ENCODE peak calls at places on chromosomes 3 and 15, in ten cellular contexts. P, G, C, R, I, D, Y, Z, T and S are unnamed samples.

GRCh38 chr3:133040696-133041523 is 2.7 kb downstream of the TMEM108 start:
- DNase-seq in P (peak), G (peak), C (no peak), R (peak), I (peak), D (peak), Y (peak), Z (peak), T (peak), S (peak)

GRCh38 chr3:45932112-45932511 is 11.2 kb upstream of the CXCR6 start:
- DNase-seq in P (no peak), G (peak), C (no peak), R (no peak), I (no peak), D (no peak), Y (no peak), Z (no peak), T (peak), S (no peak)

GRCh38 chr15:65189102-65189740 is 4.1 kb upstream of the CLPX start:
- DNase-seq in P (peak), G (no peak), C (no peak), R (peak), I (peak), D (peak), Y (peak), Z (peak), T (no peak), S (peak)

GRCh38 chr3:191431160-191431822 is 29.7 kb upstream of the PYDC2 start:
- DNase-seq in P (no peak), G (no peak), C (no peak), R (no peak), I (no peak), D (no peak), Y (no peak), Z (no peak), T (no peak), S (no peak)

GRCh38 chr3:84980011-84980410 is 21.2 kb downstream of the CADM2 start:
- DNase-seq in P (no peak), G (no peak), C (no peak), R (no peak), I (no peak), D (no peak), Y (no peak), Z (no peak), T (no peak), S (no peak)

GRCh38 chr3:32321095-32321835 is 70.4 kb upstream of the CMTM7 start:
- DNase-seq in P (no peak), G (no peak), C (no peak), R (no peak), I (no peak), D (no peak), Y (no peak), Z (no peak), T (no peak), S (peak)

GRCh38 chr15:59104602-59104911 is 389 bp upstream of the CCNB2 start:
- DNase-seq in P (no peak), G (peak), C (no peak), R (no peak), I (no peak), D (no peak), Y (no peak), Z (no peak), T (no peak), S (no peak)

GRCh38 chr3:190089711-190090110 is 31.0 kb downstream of the P3H2 start:
- DNase-seq in P (no peak), G (no peak), C (no peak), R (peak), I (no peak), D (no peak), Y (no peak), Z (peak), T (no peak), S (peak)

GRCh38 chr3:105865867-105866350 is 2.9 kb downstream of the CBLB start:
- DNase-seq in P (no peak), G (no peak), C (no peak), R (no peak), I (no peak), D (no peak), Y (peak), Z (no peak), T (no peak), S (no peak)

GRCh38 chr15:101615986-101616848 is 36.0 kb downstream of the TM2D3 start:
- DNase-seq in P (peak), G (no peak), C (no peak), R (peak), I (peak), D (peak), Y (peak), Z (peak), T (peak), S (peak)

GRCh38 chr15:48955967-48956366 is 7.8 kb downstream of the SHC4 start:
- DNase-seq in P (no peak), G (no peak), C (no peak), R (no peak), I (no peak), D (no peak), Y (no peak), Z (no peak), T (no peak), S (no peak)

GRCh38 chr3:133746722-133747086 is 511 bp downstream of the TF start:
- DNase-seq in P (no peak), G (no peak), C (no peak), R (no peak), I (no peak), D (no peak), Y (no peak), Z (no peak), T (no peak), S (no peak)

GRCh38 chr3:129278970-129279906 is 568 bp downstream of the HMCES start:
- DNase-seq in P (peak), G (peak), C (peak), R (peak), I (peak), D (no peak), Y (peak), Z (peak), T (peak), S (peak)

GRCh38 chr15:53693729-53694533 is 65.5 kb downstream of the WDR72 start:
- DNase-seq in P (no peak), G (peak), C (no peak), R (no peak), I (no peak), D (no peak), Y (no peak), Z (peak), T (peak), S (peak)

GRCh38 chr3:71052725-71053124 is 530.8 kb downstream of the FOXP1 start:
- DNase-seq in P (no peak), G (no peak), C (no peak), R (no peak), I (peak), D (no peak), Y (no peak), Z (no peak), T (no peak), S (no peak)

GRCh38 chr3:120673116-120673515 is 8.9 kb downstream of the HGD start:
- DNase-seq in P (no peak), G (no peak), C (no peak), R (no peak), I (no peak), D (no peak), Y (no peak), Z (no peak), T (no peak), S (no peak)

GRCh38 chr3:112757197-112757596 is 89.5 kb downstream of the CD200R1L start:
- DNase-seq in P (no peak), G (no peak), C (no peak), R (no peak), I (no peak), D (no peak), Y (no peak), Z (peak), T (no peak), S (no peak)

GRCh38 chr3:111087924-111088469 is 16.4 kb downstream of the NECTIN3 start:
- DNase-seq in P (no peak), G (no peak), C (no peak), R (no peak), I (no peak), D (no peak), Y (no peak), Z (no peak), T (no peak), S (no peak)

GRCh38 chr3:131549340-131549739 is 46.6 kb upstream of the MRPL3 start:
- DNase-seq in P (no peak), G (no peak), C (no peak), R (no peak), I (peak), D (no peak), Y (no peak), Z (no peak), T (no peak), S (peak)

GRCh38 chr3:194137314-194138097 is 1.6 kb downstream of the HES1 start:
- DNase-seq in P (peak), G (peak), C (peak), R (peak), I (peak), D (no peak), Y (no peak), Z (peak), T (peak), S (peak)

GRCh38 chr3:4290272-4290893 is 12.8 kb upstream of the SETMAR start:
- DNase-seq in P (peak), G (no peak), C (peak), R (peak), I (peak), D (peak), Y (peak), Z (peak), T (no peak), S (peak)

GRCh38 chr15:69836526-69837230 is 261.0 kb downstream of the TLE3 start:
- DNase-seq in P (no peak), G (no peak), C (no peak), R (no peak), I (no peak), D (no peak), Y (no peak), Z (no peak), T (no peak), S (no peak)

GRCh38 chr3:9828801-9829755 is 14.7 kb downstream of the RPUSD3 start:
- DNase-seq in P (no peak), G (peak), C (no peak), R (no peak), I (no peak), D (no peak), Y (no peak), Z (no peak), T (no peak), S (no peak)

GRCh38 chr3:168455814-168456213 is 360.1 kb upstream of the GOLIM4 start:
- DNase-seq in P (no peak), G (no peak), C (no peak), R (no peak), I (no peak), D (no peak), Y (no peak), Z (no peak), T (no peak), S (no peak)

GRCh38 chr15:99409097-99409473 is 156.7 kb upstream of the MEF2A start:
- DNase-seq in P (peak), G (peak), C (no peak), R (peak), I (peak), D (peak), Y (peak), Z (peak), T (peak), S (peak)

GRCh38 chr3:42007785-42008184 is 45.9 kb upstream of the ULK4 start:
- DNase-seq in P (no peak), G (no peak), C (no peak), R (no peak), I (no peak), D (no peak), Y (no peak), Z (no peak), T (no peak), S (no peak)

GRCh38 chr15:84788500-84788899 is 28.7 kb upstream of the ALPK3 start:
- DNase-seq in P (no peak), G (no peak), C (no peak), R (no peak), I (no peak), D (no peak), Y (no peak), Z (no peak), T (no peak), S (no peak)

GRCh38 chr3:119580148-119580760 is 962 bp downstream of the ADPRH start:
- DNase-seq in P (peak), G (peak), C (peak), R (peak), I (no peak), D (no peak), Y (no peak), Z (no peak), T (peak), S (no peak)

GRCh38 chr3:20575153-20575552 is 389.1 kb upstream of the SGO1 start:
- DNase-seq in P (no peak), G (no peak), C (no peak), R (peak), I (peak), D (peak), Y (peak), Z (peak), T (no peak), S (peak)

GRCh38 chr3:9897408-9898372 is 5.0 kb upstream of the IL17RE start:
- DNase-seq in P (peak), G (no peak), C (no peak), R (no peak), I (peak), D (peak), Y (peak), Z (peak), T (peak), S (peak)

GRCh38 chr3:127668906-127669305 is 3.8 kb upstream of the ABTB1 start:
- DNase-seq in P (no peak), G (no peak), C (no peak), R (no peak), I (no peak), D (no peak), Y (no peak), Z (no peak), T (no peak), S (no peak)

GRCh38 chr3:126342991-126343661 is 14.1 kb downstream of the KLF15 start:
- DNase-seq in P (peak), G (peak), C (no peak), R (peak), I (no peak), D (no peak), Y (peak), Z (no peak), T (peak), S (no peak)

GRCh38 chr3:10515396-10515795 is 10.0 kb upstream of the ATP2B2 start:
- DNase-seq in P (no peak), G (no peak), C (no peak), R (no peak), I (no peak), D (no peak), Y (no peak), Z (no peak), T (no peak), S (no peak)

DNA sequence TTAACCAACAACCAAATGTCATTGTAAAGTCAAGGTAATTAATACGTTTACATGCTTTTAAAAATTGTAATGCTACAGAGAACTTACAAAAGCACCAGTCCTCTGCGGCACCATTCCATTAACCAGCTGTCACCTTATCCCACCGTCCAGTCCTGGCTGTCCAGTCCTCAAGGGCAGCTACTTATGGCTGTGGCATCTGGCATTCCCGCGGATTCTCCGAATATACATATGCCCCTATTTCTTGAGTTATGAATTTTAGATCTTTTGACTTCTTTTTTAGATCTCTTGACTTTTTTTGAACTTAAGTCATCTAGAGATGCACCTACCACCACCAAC is 382 bp upstream of the POMGNT2 start:
- DNase-seq in P (no peak), G (no peak), C (no peak), R (no peak), I (no peak), D (no peak), Y (no peak), Z (no peak), T (no peak), S (no peak)
- TF ChIP-seq CTCF in P (no peak), G (no peak), C (no peak), R (no peak), I (no peak), D (no peak), Y (no peak), Z (no peak), T (no peak), S (no peak)

DNA sequence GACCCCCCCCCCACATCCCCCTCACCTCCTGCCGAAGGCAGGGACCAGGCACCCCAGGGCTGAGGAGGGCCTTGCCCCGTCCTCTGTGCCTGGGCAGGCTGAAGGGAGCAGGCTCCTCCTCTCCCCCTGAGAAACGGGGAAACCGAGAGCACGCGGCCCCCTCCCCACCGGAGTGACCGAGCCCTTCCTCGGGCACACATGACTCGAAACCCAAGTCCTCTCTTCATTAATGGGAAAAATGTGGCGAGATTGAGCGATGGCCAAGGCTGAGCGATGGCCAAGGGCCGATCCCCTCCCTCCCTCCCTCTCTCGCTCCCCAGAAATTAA is 7.0 kb downstream of the EPHB3 start:
- DNase-seq in P (no peak), G (no peak), C (no peak), R (no peak), I (no peak), D (no peak), Y (no peak), Z (no peak), T (no peak), S (no peak)
- H3K4me3 ChIP-seq in P (peak), G (peak), C (peak), R (peak), I (peak), D (peak), Y (peak), Z (peak), T (peak), S (peak)

GRCh38 chr15:40309344-40309862 is 1.7 kb upstream of the PLCB2 start:
- DNase-seq in P (no peak), G (no peak), C (no peak), R (no peak), I (no peak), D (no peak), Y (no peak), Z (no peak), T (no peak), S (no peak)

GRCh38 chr15:40306371-40306770 is 1.4 kb downstream of the PLCB2 start:
- DNase-seq in P (no peak), G (no peak), C (no peak), R (no peak), I (no peak), D (no peak), Y (no peak), Z (no peak), T (peak), S (no peak)

GRCh38 chr15:40308844-40309189 is 1.1 kb upstream of the PLCB2 start:
- DNase-seq in P (no peak), G (peak), C (no peak), R (no peak), I (no peak), D (no peak), Y (no peak), Z (no peak), T (peak), S (no peak)

GRCh38 chr15:40306908-40307307 is 827 bp downstream of the PLCB2 start:
- DNase-seq in P (no peak), G (no peak), C (no peak), R (no peak), I (no peak), D (no peak), Y (no peak), Z (no peak), T (no peak), S (no peak)

GRCh38 chr15:40307421-40308165 is at the start of gene PLCB2:
- DNase-seq in P (peak), G (peak), C (peak), R (no peak), I (no peak), D (no peak), Y (no peak), Z (no peak), T (peak), S (no peak)
- TF ChIP-seq CTCF in P (no peak), G (peak), C (peak), R (peak), I (peak), D (no peak), Y (no peak), Z (no peak), T (no peak), S (peak)

GRCh38 chr15:31173790-31174450 is 72.4 kb upstream of the TRPM1 start:
- DNase-seq in P (no peak), G (no peak), C (no peak), R (no peak), I (no peak), D (no peak), Y (no peak), Z (no peak), T (no peak), S (no peak)

GRCh38 chr15:31171731-31172130 is 70.2 kb upstream of the TRPM1 start:
- DNase-seq in P (no peak), G (no peak), C (no peak), R (no peak), I (no peak), D (no peak), Y (no peak), Z (no peak), T (no peak), S (no peak)

GRCh38 chr15:31172606-31173005 is 71.1 kb upstream of the TRPM1 start:
- DNase-seq in P (no peak), G (no peak), C (no peak), R (no peak), I (no peak), D (no peak), Y (no peak), Z (no peak), T (no peak), S (no peak)

GRCh38 chr15:31164573-31164912 is 63.0 kb upstream of the TRPM1 start:
- DNase-seq in P (no peak), G (no peak), C (no peak), R (no peak), I (no peak), D (no peak), Y (no peak), Z (no peak), T (no peak), S (no peak)

DNA sequence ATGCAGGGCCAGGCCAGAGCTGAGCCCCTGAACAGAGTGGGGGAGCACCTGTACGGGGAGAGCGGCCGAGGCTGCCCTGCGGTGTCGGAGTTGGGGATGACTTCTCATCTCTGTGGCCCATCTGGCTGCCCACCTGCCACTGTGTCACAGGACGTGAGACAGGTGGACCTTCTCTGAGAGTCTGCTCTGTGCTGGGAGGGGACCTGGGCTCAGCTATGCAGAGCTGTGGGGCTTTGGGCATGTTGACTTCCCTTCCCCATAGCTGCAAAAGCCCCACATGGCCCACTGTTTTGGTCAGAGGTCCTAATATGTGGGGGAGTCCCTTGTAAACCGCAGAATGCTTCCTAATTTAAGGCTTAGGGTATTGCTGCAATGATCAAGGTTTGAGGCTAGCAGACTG is 68.0 kb upstream of the TRPM1 start:
- DNase-seq in P (no peak), G (no peak), C (no peak), R (no peak), I (no peak), D (no peak), Y (no peak), Z (no peak), T (no peak), S (no peak)
- H3K4me3 ChIP-seq in P (no peak), G (no peak), C (no peak), R (no peak), I (no peak), D (no peak), Y (no peak), Z (no peak), T (no peak), S (no peak)

GRCh38 chr15:44370830-44371229 is 56.6 kb upstream of the CTDSPL2 start:
- DNase-seq in P (no peak), G (no peak), C (no peak), R (no peak), I (no peak), D (no peak), Y (no peak), Z (no peak), T (no peak), S (no peak)
- TF ChIP-seq CTCF in P (no peak), G (no peak), C (no peak), R (no peak), I (no peak), D (no peak), Y (no peak), Z (no peak), T (no peak), S (no peak)